ENCODE peak calls at places on chromosomes 11 and 22, in ten cellular contexts. C is fibroblast of the aortic adventitia; D is fibroblast of lung; E is stimulated activated CD4-positive, alpha-beta T cell treated with anti-CD3 and anti-CD28 coated beads, Interleukin-15, amount 100 ng/mL, for 24 hours; V is ELR; U is AG04450; Y is naive thymus-derived CD4-positive, alpha-beta T cell; L is effector CD4-positive, alpha-beta T cell; H is cardiac muscle cell; R is astrocyte of the spinal cord. O is an unnamed sample.

GRCh38 chr11:117096973-117097566 is 1.2 kb downstream of the SIK3 start:
- DNase-seq in C (no peak), D (no peak), E (no peak), V (peak), U (no peak), Y (no peak), L (no peak), H (no peak), R (no peak), O (no peak)

GRCh38 chr11:67160872-67161783 is 42.1 kb downstream of the KDM2A start:
- DNase-seq in C (no peak), D (peak), E (no peak), V (peak), U (no peak), Y (no peak), L (no peak), H (no peak), R (peak), O (peak)

GRCh38 chr22:19916006-19916405 is 25.6 kb upstream of the COMT start:
- DNase-seq in C (no peak), D (no peak), E (no peak), V (no peak), U (no peak), Y (no peak), L (no peak), H (no peak), R (no peak), O (no peak)

GRCh38 chr11:41836426-41836825 is 377.0 kb upstream of the LRRC4C start:
- DNase-seq in C (peak), D (no peak), E (no peak), V (no peak), U (no peak), Y (no peak), L (no peak), H (no peak), R (no peak), O (no peak)

GRCh38 chr11:26276798-26277424 is 55.0 kb upstream of the ANO3 start:
- DNase-seq in C (peak), D (peak), E (peak), V (peak), U (peak), Y (peak), L (peak), H (peak), R (peak), O (peak)

GRCh38 chr11:62680825-62681240 is 2.0 kb upstream of the UBXN1 start:
- DNase-seq in C (peak), D (peak), E (peak), V (peak), U (peak), Y (peak), L (no peak), H (peak), R (peak), O (peak)

GRCh38 chr11:35734669-35735068 is 72.1 kb downstream of the TRIM44 start:
- DNase-seq in C (no peak), D (no peak), E (no peak), V (no peak), U (no peak), Y (no peak), L (no peak), H (no peak), R (no peak), O (no peak)

GRCh38 chr11:28461338-28461737 is 353.1 kb downstream of the METTL15 start:
- DNase-seq in C (peak), D (peak), E (no peak), V (peak), U (no peak), Y (no peak), L (no peak), H (no peak), R (no peak), O (peak)

GRCh38 chr11:61056566-61056965 is 45.7 kb upstream of the CD5 start:
- DNase-seq in C (no peak), D (no peak), E (no peak), V (no peak), U (no peak), Y (no peak), L (no peak), H (no peak), R (no peak), O (no peak)

GRCh38 chr11:116162541-116163230 is 610.1 kb downstream of the BUD13 start:
- DNase-seq in C (no peak), D (no peak), E (no peak), V (no peak), U (no peak), Y (no peak), L (no peak), H (no peak), R (no peak), O (no peak)

GRCh38 chr22:43183496-43184263 is 3.3 kb downstream of the TTLL12 start:
- DNase-seq in C (peak), D (peak), E (no peak), V (peak), U (no peak), Y (no peak), L (no peak), H (no peak), R (peak), O (peak)

GRCh38 chr22:42856179-42856864 is 751 bp downstream of the ARFGAP3 start:
- DNase-seq in C (peak), D (peak), E (peak), V (peak), U (no peak), Y (peak), L (peak), H (peak), R (no peak), O (peak)

GRCh38 chr11:67113231-67113721 is 5.8 kb upstream of the KDM2A start:
- DNase-seq in C (no peak), D (no peak), E (no peak), V (no peak), U (no peak), Y (peak), L (no peak), H (peak), R (no peak), O (no peak)

GRCh38 chr11:45809456-45810395 is 4.8 kb downstream of the SLC35C1 start:
- DNase-seq in C (no peak), D (no peak), E (no peak), V (no peak), U (no peak), Y (no peak), L (no peak), H (no peak), R (no peak), O (no peak)

GRCh38 chr11:20669833-20670684 is 673 bp downstream of the NELL1 start:
- DNase-seq in C (no peak), D (no peak), E (no peak), V (no peak), U (no peak), Y (no peak), L (no peak), H (peak), R (no peak), O (no peak)

GRCh38 chr11:50075856-50076255 is 43.2 kb downstream of the OR4C45 start:
- DNase-seq in C (peak), D (no peak), E (no peak), V (no peak), U (no peak), Y (no peak), L (no peak), H (no peak), R (no peak), O (no peak)

GRCh38 chr22:33806191-33806590 is 114.1 kb downstream of the LARGE1 start:
- DNase-seq in C (no peak), D (peak), E (no peak), V (no peak), U (no peak), Y (no peak), L (no peak), H (no peak), R (no peak), O (peak)

GRCh38 chr11:64802370-64803162 is 448 bp downstream of the MAP4K2 start:
- DNase-seq in C (no peak), D (no peak), E (peak), V (no peak), U (no peak), Y (no peak), L (peak), H (no peak), R (no peak), O (no peak)

GRCh38 chr22:35631597-35631996 is 14.5 kb upstream of the MB start:
- DNase-seq in C (no peak), D (peak), E (peak), V (peak), U (no peak), Y (no peak), L (no peak), H (peak), R (peak), O (peak)

GRCh38 chr11:126896025-126896424 is 104.5 kb downstream of the KIRREL3 start:
- DNase-seq in C (no peak), D (no peak), E (no peak), V (no peak), U (no peak), Y (no peak), L (no peak), H (no peak), R (no peak), O (no peak)

GRCh38 chr22:35484651-35485372 is 55.8 kb upstream of the RASD2 start:
- DNase-seq in C (peak), D (peak), E (no peak), V (peak), U (no peak), Y (no peak), L (no peak), H (no peak), R (peak), O (no peak)

GRCh38 chr22:23832226-23833016 is 6.4 kb downstream of the DERL3 start:
- DNase-seq in C (no peak), D (no peak), E (no peak), V (no peak), U (no peak), Y (no peak), L (no peak), H (no peak), R (no peak), O (no peak)

GRCh38 chr11:83249972-83250593 is 36.1 kb downstream of the CCDC90B start:
- DNase-seq in C (peak), D (peak), E (peak), V (peak), U (peak), Y (peak), L (no peak), H (peak), R (peak), O (peak)

GRCh38 chr22:41568811-41569210 is 8.0 kb downstream of the CSDC2 start:
- DNase-seq in C (no peak), D (no peak), E (no peak), V (no peak), U (no peak), Y (no peak), L (no peak), H (no peak), R (no peak), O (no peak)

GRCh38 chr11:2093575-2094353 is 45.4 kb downstream of the IGF2 start:
- DNase-seq in C (no peak), D (no peak), E (no peak), V (no peak), U (no peak), Y (no peak), L (no peak), H (no peak), R (no peak), O (peak)

GRCh38 chr11:2580444-2581050 is 119.2 kb downstream of the KCNQ1OT1 start:
- DNase-seq in C (no peak), D (no peak), E (peak), V (no peak), U (no peak), Y (no peak), L (no peak), H (no peak), R (no peak), O (no peak)

GRCh38 chr11:118295834-118296454 is 8.6 kb upstream of the CD3E start:
- DNase-seq in C (peak), D (peak), E (peak), V (peak), U (no peak), Y (peak), L (peak), H (peak), R (peak), O (peak)

GRCh38 chr11:71139516-71140205 is 112.7 kb downstream of the SHANK2 start:
- DNase-seq in C (peak), D (peak), E (no peak), V (no peak), U (no peak), Y (no peak), L (no peak), H (no peak), R (peak), O (no peak)

GRCh38 chr11:17921620-17922473 is 91.0 kb downstream of the SERGEF start:
- DNase-seq in C (peak), D (peak), E (no peak), V (no peak), U (no peak), Y (no peak), L (no peak), H (no peak), R (peak), O (peak)